ENCODE peak calls at places on chromosomes 1 and 21, in eight cellular contexts. C, D, O, X, M, Q, G and A are unnamed samples. For H3K27me3 and H3K9me3, the result is how much of the 10 kb centered on the place peaks cover.

GRCh38 chr1:152473887-152474537 is 36.6 kb upstream of the LCE5A start:
- DNase-seq in C (no peak), D (no peak), O (no peak), X (no peak), M (no peak), Q (no peak), G (no peak), A (no peak)

GRCh38 chr1:26471498-26472329 is 526 bp upstream of the HMGN2 start:
- DNase-seq in C (peak), D (peak), O (peak), X (peak), M (peak), Q (peak), G (peak), A (peak)

GRCh38 chr1:55352801-55353180 is 137.6 kb upstream of the USP24 start:
- DNase-seq in C (no peak), D (no peak), O (no peak), X (no peak), M (no peak), Q (no peak), G (no peak), A (no peak)

GRCh38 chr1:225885336-225885735 is 3.2 kb upstream of the TMEM63A start:
- DNase-seq in C (no peak), D (no peak), O (no peak), X (no peak), M (no peak), Q (no peak), G (no peak), A (no peak)

GRCh38 chr1:176843352-176844297 is 320.9 kb downstream of the ASTN1 start:
- DNase-seq in C (no peak), D (peak), O (peak), X (no peak), M (no peak), Q (no peak), G (peak), A (peak)

GRCh38 chr1:193677874-193678273 is 491.5 kb upstream of the B3GALT2 start:
- DNase-seq in C (no peak), D (no peak), O (no peak), X (no peak), M (no peak), Q (no peak), G (no peak), A (no peak)

GRCh38 chr1:99943238-99943794 is 26.5 kb upstream of the SLC35A3 start:
- DNase-seq in C (no peak), D (no peak), O (no peak), X (no peak), M (no peak), Q (no peak), G (no peak), A (peak)

GRCh38 chr21:35925497-35925896 is 134.8 kb downstream of the SETD4 start:
- DNase-seq in C (no peak), D (no peak), O (peak), X (no peak), M (no peak), Q (no peak), G (peak), A (peak)

GRCh38 chr1:36231191-36231590 is 6.9 kb downstream of the THRAP3 start:
- DNase-seq in C (no peak), D (no peak), O (no peak), X (no peak), M (no peak), Q (no peak), G (no peak), A (no peak)

GRCh38 chr1:163509126-163509525 is 187.4 kb downstream of the NUF2 start:
- DNase-seq in C (no peak), D (no peak), O (no peak), X (no peak), M (no peak), Q (no peak), G (no peak), A (peak)

GRCh38 chr1:228845101-228845500 is 109.8 kb downstream of the RHOU start:
- DNase-seq in C (no peak), D (no peak), O (no peak), X (no peak), M (no peak), Q (no peak), G (no peak), A (no peak)

GRCh38 chr1:218439541-218440295 is 94.6 kb downstream of the TGFB2 start:
- DNase-seq in C (no peak), D (no peak), O (no peak), X (no peak), M (no peak), Q (no peak), G (no peak), A (peak)

GRCh38 chr1:29282924-29283803 is 46.8 kb downstream of the PTPRU start:
- DNase-seq in C (no peak), D (peak), O (no peak), X (peak), M (peak), Q (no peak), G (peak), A (peak)

GRCh38 chr1:3373700-3374405 is 80.6 kb upstream of the ARHGEF16 start:
- DNase-seq in C (no peak), D (no peak), O (no peak), X (no peak), M (no peak), Q (no peak), G (no peak), A (no peak)

GRCh38 chr1:67945733-67946374 is 104.6 kb downstream of the DIRAS3 start:
- DNase-seq in C (no peak), D (no peak), O (peak), X (peak), M (no peak), Q (peak), G (no peak), A (no peak)

GRCh38 chr1:63824386-63824898 is 50.6 kb downstream of the ROR1 start:
- DNase-seq in C (no peak), D (no peak), O (no peak), X (no peak), M (no peak), Q (no peak), G (no peak), A (peak)

GRCh38 chr1:207032528-207033017 is at the start of gene C1orf116:
- DNase-seq in C (no peak), D (no peak), O (no peak), X (no peak), M (peak), Q (no peak), G (no peak), A (no peak)

GRCh38 chr1:215556996-215557395 is 10.1 kb upstream of the KCTD3 start:
- DNase-seq in C (no peak), D (no peak), O (no peak), X (no peak), M (no peak), Q (no peak), G (no peak), A (no peak)

GRCh38 chr1:67572594-67573221 is 112.3 kb upstream of the GADD45A start:
- DNase-seq in C (peak), D (no peak), O (no peak), X (peak), M (peak), Q (peak), G (no peak), A (peak)

GRCh38 chr21:39016740-39017315 is 166.4 kb downstream of the PSMG1 start:
- DNase-seq in C (no peak), D (no peak), O (no peak), X (no peak), M (no peak), Q (no peak), G (peak), A (peak)

GRCh38 chr1:29398431-29398830 is 162.1 kb downstream of the PTPRU start:
- DNase-seq in C (no peak), D (no peak), O (no peak), X (no peak), M (no peak), Q (no peak), G (no peak), A (peak)

GRCh38 chr1:29305943-29306342 is 69.6 kb downstream of the PTPRU start:
- DNase-seq in C (no peak), D (no peak), O (no peak), X (no peak), M (no peak), Q (no peak), G (no peak), A (no peak)

GRCh38 chr1:51788938-51789337 is 89.6 kb downstream of the NRDC start:
- DNase-seq in C (no peak), D (no peak), O (no peak), X (no peak), M (no peak), Q (no peak), G (no peak), A (no peak)

DNA sequence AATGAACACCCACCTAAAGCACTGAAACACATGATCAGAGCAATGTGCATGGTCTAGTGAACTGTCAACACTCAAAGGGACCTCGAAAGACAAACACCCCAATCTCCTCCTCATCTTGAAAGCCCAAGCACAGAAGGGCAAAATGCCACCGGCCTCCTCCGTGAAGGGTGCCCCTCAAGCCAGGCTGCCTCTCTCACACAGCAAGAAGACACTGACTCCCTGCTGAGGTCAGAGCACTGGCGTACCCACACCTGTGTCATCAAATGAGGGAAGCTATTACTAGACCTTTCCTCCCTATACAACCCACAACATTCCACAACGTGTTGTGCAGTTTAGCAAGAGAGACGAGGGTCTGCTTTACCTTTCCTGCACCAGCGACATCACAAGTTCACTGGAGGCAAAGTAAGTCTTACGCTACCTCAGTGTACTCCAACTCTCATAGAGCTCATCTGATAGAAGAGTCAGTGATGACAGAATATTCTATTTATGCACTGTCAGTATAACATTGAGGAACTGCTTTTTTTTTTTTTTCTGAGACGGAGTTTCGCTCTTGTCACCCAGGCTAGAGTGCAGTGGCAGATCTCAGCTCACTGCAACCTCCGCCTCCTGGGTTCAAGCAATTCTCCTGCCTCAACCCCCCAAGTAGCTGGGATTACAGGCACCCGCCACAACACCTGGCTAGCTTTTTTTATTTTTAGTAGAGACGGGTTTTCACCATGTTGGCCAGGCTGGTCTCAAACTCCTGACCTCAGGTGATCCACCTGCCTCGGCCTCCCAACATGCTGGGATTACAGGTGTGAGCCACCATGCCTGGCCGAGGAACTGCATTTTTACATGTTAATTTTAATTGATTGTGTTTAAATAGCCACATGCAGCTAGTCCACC is 3.3 kb downstream of the SH3BP5L start:
- DNase-seq in C (no peak), D (no peak), O (peak), X (no peak), M (no peak), Q (no peak), G (peak), A (no peak)
- H3K4me3 ChIP-seq in C (no peak), D (no peak), O (no peak), X (no peak), M (no peak), Q (peak), G (no peak), A (no peak)

GRCh38 chr1:245560460-245560859 is 405.7 kb downstream of the KIF26B start:
- DNase-seq in C (no peak), D (no peak), O (no peak), X (no peak), M (no peak), Q (no peak), G (no peak), A (no peak)
- H3K27me3 ChIP-seq in C (under half), D (under half), O (under half), X (under half), M (under half), Q (under half), G (under half), A (under half)

DNA sequence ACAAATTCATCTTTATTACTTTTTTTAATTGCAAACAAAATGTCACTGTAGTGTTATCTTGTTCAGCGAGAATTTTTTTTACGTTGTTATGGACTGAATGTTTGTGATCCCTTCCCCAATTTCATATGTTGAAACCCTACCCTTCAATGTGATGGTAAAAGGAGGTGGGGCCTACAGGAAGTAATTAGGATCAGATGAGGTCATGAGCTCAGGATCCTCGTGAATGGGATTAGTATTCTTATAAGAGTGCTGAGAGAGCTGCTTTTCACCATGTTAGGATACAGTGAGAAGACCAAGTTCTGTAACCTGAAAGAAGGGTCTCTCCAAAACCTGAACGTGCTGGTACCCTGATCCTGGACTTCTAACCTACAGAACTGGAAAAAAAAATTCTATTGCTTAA is 646.0 kb upstream of the TMPRSS15 start:
- DNase-seq in C (no peak), D (no peak), O (no peak), X (no peak), M (no peak), Q (no peak), G (no peak), A (no peak)
- H3K9me3 ChIP-seq in C (under half), D (under half), O (under half), X (under half), M (under half), Q (under half), G (under half), A (under half)

DNA sequence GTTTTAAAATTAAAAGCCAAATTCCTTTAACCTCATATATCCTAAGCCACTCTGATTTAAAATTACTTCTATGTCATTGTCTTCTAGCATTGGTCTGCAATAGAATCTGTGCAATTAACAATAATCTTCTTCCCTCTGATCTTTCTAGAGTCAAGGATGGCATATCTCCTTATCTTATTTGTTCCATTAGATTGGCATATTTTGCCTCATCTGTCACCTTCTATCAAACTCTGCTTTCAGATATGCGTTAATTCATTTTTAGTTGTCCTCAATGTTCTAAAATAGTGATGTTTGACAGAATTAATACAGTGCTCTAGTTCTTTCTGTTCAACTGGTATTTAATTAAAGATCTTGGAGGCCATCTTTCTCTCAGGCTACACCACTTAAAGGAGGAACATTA is 3.1 kb downstream of the NRIP1 start:
- DNase-seq in C (no peak), D (no peak), O (no peak), X (no peak), M (no peak), Q (no peak), G (no peak), A (no peak)
- H3K4me3 ChIP-seq in C (peak), D (no peak), O (no peak), X (no peak), M (no peak), Q (peak), G (no peak), A (no peak)

DNA sequence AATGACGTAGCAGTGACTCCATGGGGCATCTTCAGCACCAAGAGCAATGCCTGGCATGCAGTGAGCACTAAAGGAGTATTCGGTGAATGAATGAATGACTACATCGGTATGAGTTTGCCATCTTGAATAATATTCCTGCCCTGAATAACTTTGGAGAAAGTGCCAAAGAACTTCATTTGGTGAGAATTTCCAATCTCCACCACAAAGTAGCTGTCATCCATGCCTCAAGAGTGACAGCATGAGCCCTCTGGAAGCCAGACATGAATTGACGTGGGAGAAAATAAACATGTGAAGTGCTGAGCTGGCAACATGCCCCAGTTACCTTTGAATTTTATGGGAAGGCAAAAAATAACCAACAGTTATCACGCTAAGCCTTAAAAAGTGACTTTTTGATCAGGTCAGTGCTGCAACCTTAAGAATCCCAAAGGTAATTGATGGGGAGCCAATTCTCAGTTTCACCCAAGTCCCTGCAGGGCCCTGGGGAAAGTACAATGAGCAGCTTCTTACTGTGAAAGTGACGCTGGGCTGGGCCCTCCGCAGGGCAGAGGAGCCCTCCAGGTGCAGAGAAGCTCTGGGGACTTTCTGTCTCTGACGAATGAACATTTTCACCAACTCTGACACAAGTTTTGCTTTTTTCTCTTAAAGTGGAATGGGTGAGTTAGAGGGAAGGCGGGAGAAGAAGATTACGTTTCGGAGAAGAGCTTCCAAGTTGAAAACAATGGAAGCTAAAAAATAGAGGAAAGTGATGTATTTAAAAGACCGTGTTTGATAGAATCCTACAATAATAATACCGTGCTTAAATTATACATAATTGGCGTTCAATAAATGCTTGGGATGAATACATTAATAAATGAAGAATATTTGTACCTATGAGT is 21.9 kb upstream of the ATF3 start:
- DNase-seq in C (no peak), D (no peak), O (no peak), X (no peak), M (no peak), Q (no peak), G (no peak), A (no peak)
- H3K27me3 ChIP-seq in C (under half), D (under half), O (under half), X (under half), M (under half), Q (half or more), G (under half), A (under half)

DNA sequence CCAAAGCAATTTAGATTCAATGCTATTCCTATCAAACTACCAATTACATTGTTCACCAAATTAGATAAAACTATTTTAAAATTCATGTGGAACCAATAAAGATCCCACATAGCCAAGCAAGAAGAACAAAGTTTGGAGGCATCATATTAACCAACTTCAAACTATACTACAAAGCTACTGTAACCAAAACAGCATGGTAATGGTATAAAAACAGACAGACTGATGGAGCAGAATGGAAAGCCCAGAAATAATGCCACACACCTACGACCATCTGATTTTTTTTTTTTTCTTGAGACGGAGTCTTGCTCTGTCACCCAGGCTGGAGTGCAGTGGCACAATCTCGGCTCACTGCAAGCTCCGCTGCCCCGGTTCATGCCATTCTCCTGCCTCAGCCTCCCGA is 7.1 kb downstream of the ZNF124 start:
- DNase-seq in C (no peak), D (no peak), O (no peak), X (no peak), M (no peak), Q (no peak), G (no peak), A (no peak)
- H3K9me3 ChIP-seq in C (under half), D (half or more), O (half or more), X (under half), M (under half), Q (half or more), G (under half), A (half or more)